ENCODE peak calls at places on chromosomes 5 and 9, in six cellular contexts. Z is endothelial cell of umbilical vein, I is astrocyte of the spinal cord, V is sigmoid colon, L is psoas muscle, J is AG04449. P is an unnamed sample.

GRCh38 chr9:89474939-89475338 is 23.0 kb downstream of the SEMA4D start:
- DNase-seq in V (peak), Z (no peak), J (no peak), L (no peak), I (no peak), P (no peak)

GRCh38 chr5:10885026-10885425 is 124.0 kb upstream of the DAP start:
- DNase-seq in V (no peak), Z (no peak), L (no peak), J (no peak), I (peak), P (peak)

GRCh38 chr5:81748556-81748955 is 2.3 kb downstream of the SSBP2 start:
- DNase-seq in V (no peak), L (no peak), Z (peak), I (no peak), J (no peak), P (no peak)

GRCh38 chr9:3746296-3747275 is 220.8 kb upstream of the RFX3 start:
- DNase-seq in I (peak), L (no peak), Z (no peak), V (no peak), J (no peak), P (peak)

GRCh38 chr9:136270173-136270710 is 24.6 kb upstream of the QSOX2 start:
- DNase-seq in Z (no peak), L (no peak), I (no peak), V (no peak), J (no peak), P (no peak)

GRCh38 chr5:17620627-17621026 is 10.4 kb downstream of the TAF11L12 start:
- DNase-seq in I (no peak), V (no peak), J (no peak), Z (no peak), L (no peak), P (no peak)

GRCh38 chr5:34674226-34674625 is 18.1 kb downstream of the RAI14 start:
- DNase-seq in L (no peak), V (no peak), I (peak), Z (no peak), J (peak), P (peak)

GRCh38 chr5:78548216-78548615 is 100.4 kb downstream of the LHFPL2 start:
- DNase-seq in J (no peak), I (no peak), Z (no peak), L (no peak), V (no peak), P (no peak)

GRCh38 chr9:109918359-109919163 is 138.6 kb downstream of the PALM2AKAP2 start:
- DNase-seq in Z (peak), I (no peak), J (no peak), L (no peak), V (no peak), P (no peak)
- H3K4me3 ChIP-seq in Z (no peak), I (no peak), J (no peak), L (peak), V (no peak), P (no peak)

GRCh38 chr5:176361437-176362097 is at the start of gene KIAA1191:
- DNase-seq in I (peak), V (peak), Z (peak), L (peak), J (peak), P (peak)
- TF ChIP-seq CTCF in I (peak), V (peak), Z (no peak), L (no peak), J (peak), P (peak)

GRCh38 chr5:151683444-151683843 is 3.3 kb downstream of the SPARC start:
- DNase-seq in V (no peak), J (no peak), L (no peak), I (no peak), Z (no peak), P (no peak)

GRCh38 chr5:151684690-151685361 is 1.9 kb downstream of the SPARC start:
- DNase-seq in L (peak), I (peak), J (peak), V (peak), Z (peak), P (peak)

GRCh38 chr5:151682240-151682639 is 4.5 kb downstream of the SPARC start:
- DNase-seq in J (no peak), I (no peak), L (no peak), Z (no peak), V (no peak), P (no peak)

GRCh38 chr5:151682751-151683331 is 3.9 kb downstream of the SPARC start:
- DNase-seq in Z (peak), I (no peak), L (no peak), J (no peak), V (no peak), P (peak)

DNA sequence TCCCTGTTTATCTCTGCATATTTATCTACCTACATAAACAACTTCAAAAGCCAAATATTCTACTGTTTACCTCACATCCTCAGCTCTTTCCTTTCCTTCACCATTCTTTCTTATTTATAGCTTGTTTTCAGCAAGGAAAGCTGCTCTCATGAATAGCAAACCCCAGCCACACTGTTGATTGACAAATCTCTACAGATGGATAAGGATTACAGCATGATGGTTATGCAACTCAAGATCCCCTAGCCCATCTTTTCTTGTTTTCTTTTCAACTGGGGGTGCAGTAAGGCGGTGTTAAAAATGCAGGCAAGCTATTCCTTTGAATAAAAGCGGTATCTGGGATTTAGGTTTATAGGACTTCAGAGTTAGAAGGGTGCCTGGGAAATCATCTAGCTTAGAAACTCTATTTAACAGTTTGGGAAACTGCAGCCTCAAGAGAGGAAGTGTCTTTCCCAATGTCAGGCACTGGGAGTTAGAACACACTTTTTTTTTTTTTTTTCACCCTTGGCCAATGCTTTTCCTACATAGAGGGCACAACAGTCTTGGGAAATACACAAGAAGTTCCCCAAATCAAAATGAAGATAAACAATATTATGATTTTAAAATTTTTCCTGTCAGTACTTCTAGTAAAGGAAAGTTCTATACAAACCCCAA is 2.7 kb downstream of the SPARC start:
- DNase-seq in J (no peak), L (no peak), V (no peak), I (no peak), Z (peak), P (no peak)
- H3K4me3 ChIP-seq in J (peak), L (peak), V (peak), I (peak), Z (peak), P (no peak)

DNA sequence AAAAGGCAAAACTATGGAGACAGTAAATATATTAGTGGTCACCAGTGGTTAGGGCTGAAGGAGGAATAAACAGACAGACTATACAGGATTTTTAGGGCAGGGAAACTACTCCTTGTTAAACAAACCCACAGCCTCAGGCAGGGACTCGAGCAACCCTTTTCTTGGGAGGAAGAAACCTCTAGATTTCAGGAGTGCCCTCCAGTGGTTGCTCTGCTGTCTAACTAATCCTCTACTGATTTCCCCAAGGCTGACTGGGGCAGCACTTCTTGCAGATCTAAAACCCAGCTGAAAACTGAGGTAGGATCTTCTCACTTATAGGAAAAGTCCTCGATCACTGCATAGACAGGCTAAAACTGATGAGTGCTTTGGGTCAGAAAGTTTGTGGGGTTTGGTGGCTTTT is 176.8 kb downstream of the ISOC1 start:
- DNase-seq in I (no peak), Z (peak), L (no peak), V (no peak), J (no peak), P (peak)
- TF ChIP-seq CTCF in I (no peak), Z (no peak), L (no peak), V (no peak), J (peak), P (peak)

GRCh38 chr9:99352786-99353185 is 130.7 kb downstream of the SEC61B start:
- DNase-seq in Z (no peak), V (no peak), L (peak), I (no peak), J (no peak), P (no peak)
- H3K4me3 ChIP-seq in Z (no peak), V (no peak), L (no peak), I (no peak), J (no peak), P (no peak)

DNA sequence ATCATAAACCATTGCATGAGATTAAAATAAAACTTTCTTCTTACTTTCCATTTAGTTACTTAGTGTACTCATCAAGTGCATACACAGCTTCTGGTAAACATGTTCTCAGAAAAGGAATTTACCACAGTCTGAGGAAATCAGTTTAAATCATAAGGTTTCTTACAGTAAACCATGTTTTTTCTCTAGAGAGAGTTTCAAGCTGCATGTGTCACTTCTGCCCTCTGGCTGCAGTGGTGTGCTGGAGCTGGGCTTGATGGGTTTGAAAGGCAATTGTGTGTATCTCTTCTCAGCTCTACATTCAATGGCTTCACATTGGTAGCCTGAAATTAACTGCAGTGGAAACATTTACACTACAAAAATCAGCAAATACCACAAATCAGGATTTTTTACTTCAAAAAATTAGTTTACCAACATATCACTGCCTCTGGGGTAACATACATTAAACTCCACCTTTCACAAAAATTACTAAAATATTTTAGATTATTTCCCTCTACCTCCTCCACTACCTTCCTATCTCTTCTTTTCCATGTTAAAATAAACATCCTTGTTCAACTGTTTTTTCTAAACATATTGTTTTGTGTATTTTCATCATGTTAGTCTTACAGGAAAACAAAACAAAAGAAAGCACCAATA is 414.3 kb downstream of the ANXA1 start:
- DNase-seq in V (no peak), J (no peak), Z (no peak), I (peak), L (no peak), P (peak)
- TF ChIP-seq CTCF in V (no peak), J (no peak), Z (no peak), I (peak), L (no peak), P (peak)